ENCODE peak calls at places on chromosomes 13 and 19, in five cellular contexts. C is ELR, H is nephron progenitor cell, L is germinal center, N is erythroblast. J is an unnamed sample.

GRCh38 chr19:30587869-30588268 is 215.7 kb downstream of the ZNF536 start:
- DNase-seq in C (no peak), L (no peak), N (no peak), H (no peak), J (no peak)

GRCh38 chr19:35595928-35596327 is 10.0 kb downstream of the PMIS2 start:
- DNase-seq in N (no peak), L (no peak), H (no peak), C (no peak), J (no peak)

GRCh38 chr13:78540424-78540823 is 62.9 kb downstream of the POU4F1 start:
- DNase-seq in L (no peak), H (no peak), C (no peak), N (no peak), J (no peak)

GRCh38 chr13:76885203-76886004 is 801 bp downstream of the KCTD12 start:
- DNase-seq in C (peak), L (peak), H (peak), N (peak), J (peak)

GRCh38 chr13:75843033-75843432 is 206.9 kb downstream of the LMO7 start:
- DNase-seq in N (no peak), C (no peak), H (no peak), L (no peak), J (no peak)

GRCh38 chr19:16216744-16217670 is 19.3 kb downstream of the AP1M1 start:
- DNase-seq in L (no peak), C (no peak), N (no peak), H (no peak), J (no peak)

GRCh38 chr13:43730642-43731041 is 56.1 kb downstream of the ENOX1 start:
- DNase-seq in L (no peak), C (peak), H (peak), N (no peak), J (no peak)

GRCh38 chr13:72953391-72953960 is 105.3 kb upstream of the KLF5 start:
- DNase-seq in L (no peak), H (no peak), C (no peak), N (no peak), J (no peak)

GRCh38 chr13:39347926-39348901 is 254.8 kb downstream of the LHFPL6 start:
- DNase-seq in C (no peak), H (peak), N (peak), L (no peak), J (no peak)

GRCh38 chr13:21152251-21152899 is 24.0 kb downstream of the SKA3 start:
- DNase-seq in L (no peak), N (no peak), C (no peak), H (no peak), J (no peak)

GRCh38 chr13:112134150-112135075 is 67.5 kb downstream of the SOX1 start:
- DNase-seq in H (no peak), C (no peak), L (no peak), N (no peak), J (no peak)

GRCh38 chr13:52348081-52348480 is 57.9 kb downstream of the THSD1 start:
- DNase-seq in L (no peak), C (peak), H (peak), N (no peak), J (no peak)

GRCh38 chr13:21777166-21777565 is 106.3 kb downstream of the FGF9 start:
- DNase-seq in N (peak), L (no peak), H (no peak), C (no peak), J (no peak)

GRCh38 chr19:3810708-3811355 is 24.7 kb upstream of the MATK start:
- DNase-seq in N (no peak), H (no peak), C (no peak), L (no peak), J (no peak)

GRCh38 chr13:98581971-98582702 is 5.2 kb upstream of the STK24 start:
- DNase-seq in L (no peak), N (no peak), H (no peak), C (peak), J (no peak)

GRCh38 chr13:72638059-72638815 is 89.2 kb downstream of the MZT1 start:
- DNase-seq in C (peak), N (no peak), L (no peak), H (no peak), J (no peak)

GRCh38 chr19:18340237-18340989 is at the start of gene PGPEP1:
- DNase-seq in N (peak), C (peak), L (peak), H (peak), J (peak)

GRCh38 chr19:46990998-46991676 is 28.5 kb upstream of the NPAS1 start:
- DNase-seq in C (peak), L (peak), H (peak), N (peak), J (peak)

GRCh38 chr19:52660981-52661380 is 22.8 kb upstream of the ZNF83 start:
- DNase-seq in C (peak), H (no peak), L (no peak), N (no peak), J (no peak)

GRCh38 chr13:74710006-74710405 is 575.8 kb upstream of the KLF12 start:
- DNase-seq in L (no peak), N (no peak), C (peak), H (no peak), J (no peak)

GRCh38 chr13:50910483-50910805 is 853 bp downstream of the RNASEH2B start:
- DNase-seq in H (peak), N (peak), L (peak), C (peak), J (no peak)

GRCh38 chr13:107866666-107867623 is 348.4 kb downstream of the LIG4 start:
- DNase-seq in L (no peak), H (peak), N (no peak), C (peak), J (no peak)

GRCh38 chr19:8585894-8586750 is 8.9 kb upstream of the MYO1F start:
- DNase-seq in H (peak), L (peak), C (peak), N (peak), J (peak)

J was measured in right lobe of liver.